ENCODE peak calls at places on chromosomes 16 and 17, in five cellular contexts. S, M, U, H and O are unnamed samples.

GRCh38 chr16:23148513-23149266 is 562 bp downstream of the USP31 start:
- DNase-seq in M (peak; percentile 78), H (peak; percentile 42), U (peak; percentile 42), S (peak; percentile 22), O (peak; percentile 20)

GRCh38 chr17:48893646-48894508 is 1.3 kb downstream of the ATP5MC1 start:
- DNase-seq in M (no peak), S (no peak), U (no peak), H (no peak), O (no peak)

GRCh38 chr16:88921603-88921995 is 55.1 kb upstream of the PABPN1L start:
- DNase-seq in U (no peak), S (no peak), H (no peak), M (no peak), O (no peak)

GRCh38 chr17:78899361-78900260 is 3.4 kb downstream of the CEP295NL start:
- DNase-seq in U (no peak), M (peak; percentile 68), S (no peak), H (peak; percentile 69), O (no peak)

GRCh38 chr17:44159519-44160210 is 10.8 kb upstream of the ASB16 start:
- DNase-seq in U (no peak), H (no peak), M (no peak), S (peak; percentile 25), O (no peak)

GRCh38 chr17:65489413-65490170 is 71.9 kb downstream of the AXIN2 start:
- DNase-seq in M (no peak), S (no peak), H (no peak), U (no peak), O (no peak)

GRCh38 chr17:63476494-63476856 is 386 bp upstream of the ACE start:
- DNase-seq in U (peak; percentile 90), M (no peak), S (no peak), H (no peak), O (no peak)

GRCh38 chr16:85515830-85516397 is 97.2 kb upstream of the GSE1 start:
- DNase-seq in H (no peak), M (peak; percentile 81), U (peak; percentile 46), S (no peak), O (no peak)

GRCh38 chr16:69934044-69934443 is 17.1 kb upstream of the CLEC18A start:
- DNase-seq in H (no peak), S (no peak), U (no peak), M (no peak), O (no peak)

GRCh38 chr17:78993241-78993956 is 13.7 kb upstream of the LGALS3BP start:
- DNase-seq in M (peak; percentile 43), U (peak; percentile 78), S (peak; percentile 41), H (peak; percentile 57), O (no peak)

GRCh38 chr17:333626-334396 is 18.8 kb downstream of the RPH3AL start:
- DNase-seq in H (peak; percentile 2), U (peak; percentile 84), M (peak; percentile 60), S (peak; percentile 33), O (no peak)

GRCh38 chr17:67504182-67504581 is 127.1 kb downstream of the PITPNC1 start:
- DNase-seq in M (no peak), H (no peak), S (no peak), U (no peak), O (no peak)

GRCh38 chr17:35733366-35733765 is 1.9 kb downstream of the RASL10B start:
- DNase-seq in H (no peak), U (no peak), S (no peak), M (no peak), O (no peak)

GRCh38 chr17:80703109-80703508 is 158.5 kb downstream of the RPTOR start:
- DNase-seq in S (no peak), U (no peak), M (no peak), H (no peak), O (no peak)

GRCh38 chr16:24011237-24011636 is 175.5 kb downstream of the PRKCB start:
- DNase-seq in M (no peak), H (no peak), U (no peak), S (no peak), O (no peak)

GRCh38 chr17:78307887-78308633 is 51.8 kb downstream of the SOCS3 start:
- DNase-seq in S (no peak), H (no peak), M (no peak), U (no peak), O (no peak)

GRCh38 chr16:67926181-67926742 is 5.4 kb downstream of the CTRL start:
- DNase-seq in M (no peak), U (no peak), S (peak; percentile 30), H (peak; percentile 34), O (no peak)
- TF ChIP-seq CTCF in M (no peak), U (peak; percentile 19), S (no peak), H (peak; percentile 20), O (peak; percentile 39)

GRCh38 chr16:68234188-68235104 is 1.5 kb downstream of the ESRP2 start:
- DNase-seq in M (peak; percentile 90), H (no peak), S (no peak), U (no peak), O (no peak)

GRCh38 chr16:68235882-68236803 is at the start of gene ESRP2:
- DNase-seq in U (no peak), S (no peak), H (no peak), M (peak; percentile 84), O (no peak)

GRCh38 chr16:68236804-68237242 is 896 bp upstream of the ESRP2 start:
- DNase-seq in H (no peak), M (peak; percentile 43), S (no peak), U (no peak), O (no peak)

GRCh38 chr16:68233835-68234187 is 2.1 kb downstream of the ESRP2 start:
- DNase-seq in U (no peak), M (no peak), S (no peak), H (no peak), O (no peak)

GRCh38 chr16:68235105-68235881 is 634 bp downstream of the ESRP2 start:
- DNase-seq in S (no peak), H (no peak), U (no peak), M (peak; percentile 49), O (no peak)
- TF ChIP-seq CTCF in S (no peak), H (no peak), U (no peak), M (no peak), O (peak; percentile 19)

GRCh38 chr17:43003542-43004172 is 2.9 kb upstream of the IFI35 start:
- DNase-seq in S (peak; percentile 50), H (peak; percentile 62), U (no peak), M (no peak), O (no peak)

GRCh38 chr17:43011728-43012472 is 5.3 kb downstream of the IFI35 start:
- DNase-seq in M (no peak), S (no peak), H (peak; percentile 43), U (no peak), O (no peak)

GRCh38 chr17:43010667-43011308 is 4.2 kb downstream of the IFI35 start:
- DNase-seq in S (no peak), M (no peak), H (no peak), U (no peak), O (no peak)

DNA sequence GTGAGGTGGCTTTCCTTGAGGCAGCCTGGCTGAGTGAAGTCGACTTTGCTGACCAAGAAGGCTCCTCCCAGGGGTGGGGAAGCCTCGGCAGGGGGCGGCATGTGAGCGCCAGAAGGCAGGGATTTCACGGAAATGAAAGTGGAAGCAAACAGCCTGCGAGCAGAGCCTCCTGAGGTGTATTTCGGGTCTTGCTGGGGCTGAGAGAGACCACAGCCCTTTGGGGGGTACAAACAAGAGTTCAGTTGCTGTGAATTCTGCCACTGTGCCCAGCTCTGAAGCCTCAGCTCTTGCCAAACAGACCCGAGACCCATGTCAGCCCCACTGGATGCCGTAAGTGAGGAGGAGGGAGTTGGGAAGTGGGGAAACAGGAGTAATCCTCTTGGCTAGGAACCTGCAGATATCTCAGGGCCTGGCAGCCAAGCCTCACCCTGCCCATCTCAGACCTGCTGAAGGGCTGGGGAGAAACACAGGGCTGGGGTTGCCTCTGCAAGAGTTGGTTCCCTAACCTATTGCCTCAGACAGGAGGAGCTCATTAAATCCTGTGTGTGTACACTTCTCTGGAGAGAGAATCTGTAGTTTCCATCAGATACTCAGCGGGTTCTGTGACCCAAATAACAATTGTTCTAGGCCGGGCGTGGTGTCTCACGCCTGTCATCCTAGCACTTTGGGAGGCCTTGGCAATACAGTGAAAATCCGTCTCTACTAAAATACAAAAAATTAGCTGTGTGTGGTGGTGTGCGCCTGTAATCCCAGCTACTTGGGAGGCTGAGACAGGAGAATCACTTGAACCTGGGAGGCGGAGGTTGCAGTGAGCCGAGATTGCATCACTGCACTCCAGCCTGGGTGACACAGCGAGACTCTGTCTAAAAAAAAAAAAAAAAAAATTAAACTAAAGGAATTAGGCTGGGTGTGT is at the start of gene IFI35:
- DNase-seq in U (peak; percentile 94), M (peak; percentile 90), H (peak; percentile 84), S (peak; percentile 82), O (peak; percentile 80)
- TF ChIP-seq CTCF in U (peak; percentile 67), M (peak; percentile 18), H (peak; percentile 15), S (peak; percentile 49), O (peak; percentile 64)

GRCh38 chr17:17108681-17109049 is 66.4 kb downstream of the MPRIP start:
- DNase-seq in U (no peak), S (no peak), H (no peak), M (peak; percentile 65), O (no peak)
- TF ChIP-seq CTCF in U (no peak), S (no peak), H (no peak), M (no peak), O (peak; percentile 6)

GRCh38 chr16:35908942-35909341 is 2449.5 kb downstream of the TP53TG3F start:
- DNase-seq in M (no peak), S (no peak), U (peak; percentile 21), H (no peak), O (no peak)
- TF ChIP-seq CTCF in M (no peak), S (no peak), U (peak; percentile 64), H (no peak), O (peak; percentile 54)